ENCODE peak calls at places on chromosome 3, in seven cellular contexts. One of them, this sample, is unnamed.
A peak's percentile ranks its signal among the peaks of the same experiment; 100 is the strongest.

GRCh38 chr3:21718161-21718765 is 32.7 kb downstream of the ZNF385D start:
- DNase-seq in adrenal gland: no peak
- DNase-seq in spleen: no peak
- DNase-seq in heart left ventricle: no peak
- DNase-seq in A673: no peak
- DNase-seq in lower lobe of right lung: no peak
- DNase-seq in MM.1S: no peak
- DNase-seq in this sample: no peak

GRCh38 chr3:107221856-107222255 is 155.4 kb upstream of the CCDC54 start:
- DNase-seq in adrenal gland: no peak
- DNase-seq in spleen: no peak
- DNase-seq in heart left ventricle: no peak
- DNase-seq in A673: no peak
- DNase-seq in lower lobe of right lung: no peak
- DNase-seq in MM.1S: no peak
- DNase-seq in this sample: no peak

GRCh38 chr3:188092648-188093047 is 61.3 kb upstream of the LPP start:
- DNase-seq in adrenal gland: no peak
- DNase-seq in spleen: no peak
- DNase-seq in heart left ventricle: no peak
- DNase-seq in A673: no peak
- DNase-seq in lower lobe of right lung: no peak
- DNase-seq in MM.1S: peak; percentile 2
- DNase-seq in this sample: no peak

GRCh38 chr3:72597756-72598195 is 250.5 kb downstream of the SHQ1 start:
- DNase-seq in adrenal gland: no peak
- DNase-seq in spleen: no peak
- DNase-seq in heart left ventricle: no peak
- DNase-seq in A673: peak; percentile 38
- DNase-seq in lower lobe of right lung: no peak
- DNase-seq in MM.1S: no peak
- DNase-seq in this sample: no peak

GRCh38 chr3:116067275-116067674 is 378.0 kb downstream of the LSAMP start:
- DNase-seq in adrenal gland: no peak
- DNase-seq in spleen: no peak
- DNase-seq in heart left ventricle: no peak
- DNase-seq in A673: peak; percentile 41
- DNase-seq in lower lobe of right lung: no peak
- DNase-seq in MM.1S: no peak
- DNase-seq in this sample: no peak

GRCh38 chr3:147354621-147355020 is 51.7 kb downstream of the ZIC4 start:
- DNase-seq in adrenal gland: no peak
- DNase-seq in spleen: no peak
- DNase-seq in heart left ventricle: no peak
- DNase-seq in A673: no peak
- DNase-seq in lower lobe of right lung: no peak
- DNase-seq in MM.1S: no peak
- DNase-seq in this sample: no peak

GRCh38 chr3:160676547-160677303 is at the start of gene ARL14:
- DNase-seq in adrenal gland: peak; percentile 10
- DNase-seq in spleen: no peak
- DNase-seq in heart left ventricle: no peak
- DNase-seq in A673: no peak
- DNase-seq in lower lobe of right lung: no peak
- DNase-seq in MM.1S: no peak
- DNase-seq in this sample: no peak

GRCh38 chr3:53506110-53506762 is 11.8 kb downstream of the CACNA1D start:
- DNase-seq in adrenal gland: no peak
- DNase-seq in spleen: no peak
- DNase-seq in heart left ventricle: no peak
- DNase-seq in A673: no peak
- DNase-seq in lower lobe of right lung: no peak
- DNase-seq in MM.1S: no peak
- DNase-seq in this sample: no peak

GRCh38 chr3:55297706-55298105 is 189.4 kb downstream of the WNT5A start:
- DNase-seq in adrenal gland: no peak
- DNase-seq in spleen: no peak
- DNase-seq in heart left ventricle: no peak
- DNase-seq in A673: peak; percentile 2
- DNase-seq in lower lobe of right lung: no peak
- DNase-seq in MM.1S: no peak
- DNase-seq in this sample: no peak

GRCh38 chr3:128317101-128317697 is 149.5 kb downstream of the DNAJB8 start:
- DNase-seq in adrenal gland: peak; percentile 4
- DNase-seq in spleen: no peak
- DNase-seq in heart left ventricle: no peak
- DNase-seq in A673: no peak
- DNase-seq in lower lobe of right lung: no peak
- DNase-seq in MM.1S: no peak
- DNase-seq in this sample: no peak

GRCh38 chr3:101690972-101691371 is 4.5 kb upstream of the RPL24 start:
- DNase-seq in adrenal gland: no peak
- DNase-seq in spleen: no peak
- DNase-seq in heart left ventricle: no peak
- DNase-seq in A673: no peak
- DNase-seq in lower lobe of right lung: no peak
- DNase-seq in MM.1S: peak; percentile 36
- DNase-seq in this sample: no peak

GRCh38 chr3:14583543-14584091 is 43.5 kb upstream of the GRIP2 start:
- DNase-seq in adrenal gland: no peak
- DNase-seq in spleen: no peak
- DNase-seq in heart left ventricle: no peak
- DNase-seq in A673: no peak
- DNase-seq in lower lobe of right lung: no peak
- DNase-seq in MM.1S: no peak
- DNase-seq in this sample: no peak

GRCh38 chr3:127483902-127484591 is 106.5 kb downstream of the TPRA1 start:
- DNase-seq in adrenal gland: peak; percentile 0
- DNase-seq in spleen: peak; percentile 52
- DNase-seq in heart left ventricle: peak; percentile 3
- DNase-seq in A673: no peak
- DNase-seq in lower lobe of right lung: no peak
- DNase-seq in MM.1S: peak; percentile 6
- DNase-seq in this sample: peak; percentile 29

GRCh38 chr3:169627073-169627472 is 36.4 kb downstream of the MECOM start:
- DNase-seq in adrenal gland: no peak
- DNase-seq in spleen: no peak
- DNase-seq in heart left ventricle: no peak
- DNase-seq in A673: no peak
- DNase-seq in lower lobe of right lung: no peak
- DNase-seq in MM.1S: peak; percentile 97
- DNase-seq in this sample: no peak

GRCh38 chr3:102006812-102007485 is 157.6 kb downstream of the NFKBIZ start:
- DNase-seq in adrenal gland: no peak
- DNase-seq in spleen: no peak
- DNase-seq in heart left ventricle: peak; percentile 25
- DNase-seq in A673: peak; percentile 94
- DNase-seq in lower lobe of right lung: no peak
- DNase-seq in MM.1S: no peak
- DNase-seq in this sample: no peak

GRCh38 chr3:173709026-173709425 is 311.5 kb downstream of the NLGN1 start:
- DNase-seq in adrenal gland: no peak
- DNase-seq in spleen: no peak
- DNase-seq in heart left ventricle: no peak
- DNase-seq in A673: no peak
- DNase-seq in lower lobe of right lung: no peak
- DNase-seq in MM.1S: no peak
- DNase-seq in this sample: no peak

GRCh38 chr3:152257246-152258074 is 11.3 kb upstream of the MBNL1 start:
- DNase-seq in adrenal gland: no peak
- DNase-seq in spleen: no peak
- DNase-seq in heart left ventricle: no peak
- DNase-seq in A673: no peak
- DNase-seq in lower lobe of right lung: no peak
- DNase-seq in MM.1S: no peak
- DNase-seq in this sample: no peak

GRCh38 chr3:37028329-37028728 is 35.0 kb downstream of the MLH1 start:
- DNase-seq in adrenal gland: peak; percentile 46
- DNase-seq in spleen: no peak
- DNase-seq in heart left ventricle: peak; percentile 67
- DNase-seq in A673: peak; percentile 10
- DNase-seq in lower lobe of right lung: no peak
- DNase-seq in MM.1S: no peak
- DNase-seq in this sample: no peak

GRCh38 chr3:60291115-60291514 is 960.1 kb downstream of the FHIT start:
- DNase-seq in adrenal gland: no peak
- DNase-seq in spleen: no peak
- DNase-seq in heart left ventricle: no peak
- DNase-seq in A673: no peak
- DNase-seq in lower lobe of right lung: no peak
- DNase-seq in MM.1S: no peak
- DNase-seq in this sample: no peak

GRCh38 chr3:194736896-194737600 is 51.4 kb downstream of the FAM43A start:
- DNase-seq in adrenal gland: no peak
- DNase-seq in spleen: no peak
- DNase-seq in heart left ventricle: no peak
- DNase-seq in A673: no peak
- DNase-seq in lower lobe of right lung: no peak
- DNase-seq in MM.1S: no peak
- DNase-seq in this sample: no peak
- H3K4me1 ChIP-seq in adrenal gland: peaks cover 5% of the 10 kb centered on the region
- H3K4me1 ChIP-seq in spleen: peaks cover 43% of the 10 kb centered on the region
- H3K4me1 ChIP-seq in heart left ventricle: peaks cover 27% of the 10 kb centered on the region
- H3K4me1 ChIP-seq in A673: peaks cover 12% of the 10 kb centered on the region
- H3K4me1 ChIP-seq in lower lobe of right lung: no peaks in the 10 kb centered on the region
- H3K4me1 ChIP-seq in MM.1S: no peaks in the 10 kb centered on the region
- H3K4me1 ChIP-seq in this sample: peaks cover 11% of the 10 kb centered on the region

GRCh38 chr3:184672335-184672734 is 39.5 kb downstream of the MAGEF1 start:
- DNase-seq in adrenal gland: no peak
- DNase-seq in spleen: no peak
- DNase-seq in heart left ventricle: no peak
- DNase-seq in A673: no peak
- DNase-seq in lower lobe of right lung: no peak
- DNase-seq in MM.1S: no peak
- DNase-seq in this sample: no peak
- TF ChIP-seq CTCF in adrenal gland: no peak
- TF ChIP-seq CTCF in spleen: no peak
- TF ChIP-seq CTCF in heart left ventricle: no peak
- TF ChIP-seq CTCF in A673: no peak
- TF ChIP-seq CTCF in lower lobe of right lung: no peak
- TF ChIP-seq CTCF in MM.1S: no peak
- TF ChIP-seq CTCF in this sample: no peak

GRCh38 chr3:31533169-31533870 is 595 bp downstream of the STT3B start:
- DNase-seq in adrenal gland: peak; percentile 74
- DNase-seq in spleen: peak; percentile 94
- DNase-seq in heart left ventricle: peak; percentile 55
- DNase-seq in A673: peak; percentile 41
- DNase-seq in lower lobe of right lung: peak; percentile 78
- DNase-seq in MM.1S: peak; percentile 52
- DNase-seq in this sample: peak; percentile 63
- H3K4me1 ChIP-seq in adrenal gland: peaks cover 33% of the 10 kb centered on the region
- H3K4me1 ChIP-seq in spleen: peaks cover 63% of the 10 kb centered on the region
- H3K4me1 ChIP-seq in heart left ventricle: peaks cover 25% of the 10 kb centered on the region
- H3K4me1 ChIP-seq in A673: peaks cover 4% of the 10 kb centered on the region
- H3K4me1 ChIP-seq in lower lobe of right lung: peaks cover 57% of the 10 kb centered on the region
- H3K4me1 ChIP-seq in MM.1S: no peaks in the 10 kb centered on the region
- H3K4me1 ChIP-seq in this sample: peaks cover 20% of the 10 kb centered on the region

GRCh38 chr3:42191443-42191747 is 74.6 kb downstream of the CCK start:
- DNase-seq in adrenal gland: no peak
- DNase-seq in spleen: no peak
- DNase-seq in heart left ventricle: no peak
- DNase-seq in A673: no peak
- DNase-seq in lower lobe of right lung: no peak
- DNase-seq in MM.1S: no peak
- DNase-seq in this sample: no peak
- TF ChIP-seq CTCF in adrenal gland: no peak
- TF ChIP-seq CTCF in spleen: no peak
- TF ChIP-seq CTCF in heart left ventricle: no peak
- TF ChIP-seq CTCF in A673: no peak
- TF ChIP-seq CTCF in lower lobe of right lung: no peak
- TF ChIP-seq CTCF in MM.1S: no peak
- TF ChIP-seq CTCF in this sample: peak; percentile 71

DNA sequence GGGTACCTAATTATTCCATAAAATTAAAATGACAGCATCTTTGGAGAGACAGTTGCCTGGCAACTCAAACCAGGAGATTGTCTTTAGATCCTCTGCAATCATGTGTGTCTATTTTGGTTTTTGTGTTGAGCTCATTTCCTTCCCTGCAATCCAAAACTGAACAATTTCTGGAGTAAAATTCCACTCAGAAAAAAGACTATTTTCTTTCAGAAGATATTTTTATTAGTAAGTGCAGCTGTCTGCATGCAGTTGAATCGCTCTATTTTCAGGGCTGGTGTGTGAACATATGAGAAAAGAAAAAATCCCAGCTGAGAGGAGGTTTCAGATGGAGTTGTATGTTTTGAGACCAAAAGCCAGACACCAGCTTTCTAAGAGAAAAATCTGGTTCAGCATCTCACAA is 41.9 kb upstream of the DYNC1LI1 start:
- DNase-seq in adrenal gland: no peak
- DNase-seq in spleen: no peak
- DNase-seq in heart left ventricle: no peak
- DNase-seq in A673: no peak
- DNase-seq in lower lobe of right lung: no peak
- DNase-seq in MM.1S: no peak
- DNase-seq in this sample: no peak
- H3K4me1 ChIP-seq in adrenal gland: no peaks in the 10 kb centered on the region
- H3K4me1 ChIP-seq in spleen: no peaks in the 10 kb centered on the region
- H3K4me1 ChIP-seq in heart left ventricle: no peaks in the 10 kb centered on the region
- H3K4me1 ChIP-seq in A673: no peaks in the 10 kb centered on the region
- H3K4me1 ChIP-seq in lower lobe of right lung: no peaks in the 10 kb centered on the region
- H3K4me1 ChIP-seq in MM.1S: no peaks in the 10 kb centered on the region
- H3K4me1 ChIP-seq in this sample: peaks cover 18% of the 10 kb centered on the region

GRCh38 chr3:140972833-140973232 is 31.2 kb downstream of the SLC25A36 start:
- DNase-seq in adrenal gland: no peak
- DNase-seq in spleen: no peak
- DNase-seq in heart left ventricle: no peak
- DNase-seq in A673: peak; percentile 41
- DNase-seq in lower lobe of right lung: no peak
- DNase-seq in MM.1S: peak; percentile 25
- DNase-seq in this sample: no peak
- TF ChIP-seq CTCF in adrenal gland: peak; percentile 34
- TF ChIP-seq CTCF in spleen: no peak
- TF ChIP-seq CTCF in heart left ventricle: peak; percentile 24
- TF ChIP-seq CTCF in A673: peak; percentile 58
- TF ChIP-seq CTCF in lower lobe of right lung: peak; percentile 29
- TF ChIP-seq CTCF in MM.1S: peak; percentile 36
- TF ChIP-seq CTCF in this sample: peak; percentile 48

GRCh38 chr3:177108648-177109047 is 88.6 kb downstream of the TBL1XR1 start:
- DNase-seq in adrenal gland: no peak
- DNase-seq in spleen: no peak
- DNase-seq in heart left ventricle: no peak
- DNase-seq in A673: no peak
- DNase-seq in lower lobe of right lung: no peak
- DNase-seq in MM.1S: no peak
- DNase-seq in this sample: no peak
- H3K4me1 ChIP-seq in adrenal gland: peaks cover 65% of the 10 kb centered on the region
- H3K4me1 ChIP-seq in spleen: peaks cover 98% of the 10 kb centered on the region
- H3K4me1 ChIP-seq in heart left ventricle: peaks cover 57% of the 10 kb centered on the region
- H3K4me1 ChIP-seq in A673: peaks cover 57% of the 10 kb centered on the region
- H3K4me1 ChIP-seq in lower lobe of right lung: peaks cover 53% of the 10 kb centered on the region
- H3K4me1 ChIP-seq in MM.1S: peaks cover 52% of the 10 kb centered on the region
- H3K4me1 ChIP-seq in this sample: peaks cover 32% of the 10 kb centered on the region

GRCh38 chr3:118946449-118946848 is 88.2 kb downstream of the IGSF11 start:
- DNase-seq in adrenal gland: no peak
- DNase-seq in spleen: no peak
- DNase-seq in heart left ventricle: no peak
- DNase-seq in A673: no peak
- DNase-seq in lower lobe of right lung: no peak
- DNase-seq in MM.1S: no peak
- DNase-seq in this sample: no peak
- TF ChIP-seq CTCF in adrenal gland: no peak
- TF ChIP-seq CTCF in spleen: no peak
- TF ChIP-seq CTCF in heart left ventricle: no peak
- TF ChIP-seq CTCF in A673: no peak
- TF ChIP-seq CTCF in lower lobe of right lung: no peak
- TF ChIP-seq CTCF in MM.1S: no peak
- TF ChIP-seq CTCF in this sample: no peak

GRCh38 chr3:194485471-194485875 is 1.3 kb downstream of the ATP13A3 start:
- DNase-seq in adrenal gland: no peak
- DNase-seq in spleen: no peak
- DNase-seq in heart left ventricle: no peak
- DNase-seq in A673: no peak
- DNase-seq in lower lobe of right lung: no peak
- DNase-seq in MM.1S: peak; percentile 39
- DNase-seq in this sample: no peak
- H3K4me1 ChIP-seq in adrenal gland: peaks cover 60% of the 10 kb centered on the region
- H3K4me1 ChIP-seq in spleen: peaks cover 93% of the 10 kb centered on the region
- H3K4me1 ChIP-seq in heart left ventricle: peaks cover 30% of the 10 kb centered on the region
- H3K4me1 ChIP-seq in A673: peaks cover 20% of the 10 kb centered on the region
- H3K4me1 ChIP-seq in lower lobe of right lung: peaks cover 53% of the 10 kb centered on the region
- H3K4me1 ChIP-seq in MM.1S: peaks cover 16% of the 10 kb centered on the region
- H3K4me1 ChIP-seq in this sample: peaks cover 51% of the 10 kb centered on the region

This sample was measured in RWPE2.